ENCODE peak calls at places on chromosomes 1 and 21, in seven cellular contexts. One of them, this sample, is unnamed.

GRCh38 chr1:109815809-109816791 is 52.4 kb upstream of the EPS8L3 start:
- DNase-seq in SK-N-SH: no peak
- DNase-seq in HCT116: no peak
- DNase-seq in H1: no peak
- DNase-seq in HepG2: no peak
- DNase-seq in K562: no peak
- DNase-seq in GM12878: peak; percentile 90
- DNase-seq in this sample: no peak

GRCh38 chr1:117753232-117753631 is 147.4 kb downstream of the TENT5C start:
- DNase-seq in SK-N-SH: no peak
- DNase-seq in HCT116: no peak
- DNase-seq in H1: no peak
- DNase-seq in HepG2: no peak
- DNase-seq in K562: no peak
- DNase-seq in GM12878: no peak
- DNase-seq in this sample: no peak

GRCh38 chr1:231359113-231359512 is 21.0 kb downstream of the SPRTN start:
- DNase-seq in SK-N-SH: no peak
- DNase-seq in HCT116: no peak
- DNase-seq in H1: no peak
- DNase-seq in HepG2: no peak
- DNase-seq in K562: peak; percentile 14
- DNase-seq in GM12878: no peak
- DNase-seq in this sample: no peak

GRCh38 chr1:19371226-19372135 is 59.4 kb downstream of the SLC66A1 start:
- DNase-seq in SK-N-SH: peak; percentile 57
- DNase-seq in HCT116: no peak
- DNase-seq in H1: no peak
- DNase-seq in HepG2: no peak
- DNase-seq in K562: no peak
- DNase-seq in GM12878: no peak
- DNase-seq in this sample: no peak

GRCh38 chr1:29758764-29759499 is 522.6 kb downstream of the PTPRU start:
- DNase-seq in SK-N-SH: no peak
- DNase-seq in HCT116: no peak
- DNase-seq in H1: no peak
- DNase-seq in HepG2: no peak
- DNase-seq in K562: peak; percentile 6
- DNase-seq in GM12878: no peak
- DNase-seq in this sample: no peak

GRCh38 chr1:17013598-17014320 is 2.0 kb upstream of the ATP13A2 start:
- DNase-seq in SK-N-SH: no peak
- DNase-seq in HCT116: no peak
- DNase-seq in H1: no peak
- DNase-seq in HepG2: no peak
- DNase-seq in K562: peak; percentile 58
- DNase-seq in GM12878: peak; percentile 15
- DNase-seq in this sample: no peak

GRCh38 chr1:232432313-232432712 is 197.6 kb downstream of the SIPA1L2 start:
- DNase-seq in SK-N-SH: peak; percentile 41
- DNase-seq in HCT116: no peak
- DNase-seq in H1: no peak
- DNase-seq in HepG2: no peak
- DNase-seq in K562: peak; percentile 5
- DNase-seq in GM12878: no peak
- DNase-seq in this sample: no peak

GRCh38 chr1:176559474-176560390 is 96.8 kb downstream of the PAPPA2 start:
- DNase-seq in SK-N-SH: peak; percentile 77
- DNase-seq in HCT116: peak; percentile 44
- DNase-seq in H1: peak; percentile 17
- DNase-seq in HepG2: peak; percentile 58
- DNase-seq in K562: peak; percentile 84
- DNase-seq in GM12878: no peak
- DNase-seq in this sample: peak; percentile 76

GRCh38 chr1:43468403-43468802 is 14.7 kb upstream of the HYI start:
- DNase-seq in SK-N-SH: no peak
- DNase-seq in HCT116: no peak
- DNase-seq in H1: no peak
- DNase-seq in HepG2: no peak
- DNase-seq in K562: no peak
- DNase-seq in GM12878: no peak
- DNase-seq in this sample: no peak

GRCh38 chr1:22275626-22276395 is 132.9 kb upstream of the WNT4 start:
- DNase-seq in SK-N-SH: peak; percentile 83
- DNase-seq in HCT116: peak; percentile 29
- DNase-seq in H1: peak; percentile 44
- DNase-seq in HepG2: no peak
- DNase-seq in K562: peak; percentile 68
- DNase-seq in GM12878: no peak
- DNase-seq in this sample: peak; percentile 45

GRCh38 chr1:220325306-220325995 is 53.2 kb upstream of the RAB3GAP2 start:
- DNase-seq in SK-N-SH: no peak
- DNase-seq in HCT116: no peak
- DNase-seq in H1: no peak
- DNase-seq in HepG2: no peak
- DNase-seq in K562: no peak
- DNase-seq in GM12878: no peak
- DNase-seq in this sample: no peak

GRCh38 chr1:89987170-89987819 is 7.6 kb upstream of the ZNF326 start:
- DNase-seq in SK-N-SH: peak; percentile 81
- DNase-seq in HCT116: peak; percentile 71
- DNase-seq in H1: no peak
- DNase-seq in HepG2: peak; percentile 62
- DNase-seq in K562: peak; percentile 82
- DNase-seq in GM12878: peak; percentile 45
- DNase-seq in this sample: peak; percentile 60
- TF ChIP-seq JUND in SK-N-SH: no peak
- TF ChIP-seq JUND in HCT116: no peak
- TF ChIP-seq JUND in H1: no peak
- TF ChIP-seq JUND in HepG2: no peak
- TF ChIP-seq JUND in K562: no peak
- TF ChIP-seq JUND in GM12878: no peak
- TF ChIP-seq JUND in this sample: no peak

GRCh38 chr1:12202577-12202976 is 27.3 kb upstream of the VPS13D start:
- DNase-seq in SK-N-SH: no peak
- DNase-seq in HCT116: no peak
- DNase-seq in H1: no peak
- DNase-seq in HepG2: no peak
- DNase-seq in K562: no peak
- DNase-seq in GM12878: no peak
- DNase-seq in this sample: no peak
- TF ChIP-seq JUND in SK-N-SH: no peak
- TF ChIP-seq JUND in HCT116: no peak
- TF ChIP-seq JUND in H1: no peak
- TF ChIP-seq JUND in HepG2: no peak
- TF ChIP-seq JUND in K562: no peak
- TF ChIP-seq JUND in GM12878: no peak
- TF ChIP-seq JUND in this sample: no peak

DNA sequence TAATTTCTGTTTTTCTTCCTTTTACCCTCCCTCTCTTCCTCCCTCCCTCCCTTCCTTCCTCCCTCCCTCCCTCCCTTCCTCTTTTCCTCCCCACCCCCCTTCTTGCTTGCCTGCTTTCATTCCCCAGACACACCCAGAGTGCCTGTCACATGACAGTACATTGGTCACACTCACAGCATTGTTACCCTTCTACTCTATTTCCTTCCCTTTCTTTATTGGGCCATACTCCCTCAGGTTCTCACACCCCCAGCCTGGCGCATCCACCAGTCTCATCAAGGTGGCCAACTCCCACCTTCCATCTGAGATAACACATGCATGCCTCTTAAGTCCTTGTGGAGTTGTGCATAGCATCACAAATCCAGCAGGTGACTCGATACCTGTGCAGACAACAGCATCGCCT is 10.9 kb downstream of the TMPRSS3 start:
- DNase-seq in SK-N-SH: no peak
- DNase-seq in HCT116: no peak
- DNase-seq in H1: no peak
- DNase-seq in HepG2: no peak
- DNase-seq in K562: no peak
- DNase-seq in GM12878: no peak
- DNase-seq in this sample: no peak
- TF ChIP-seq JUND in SK-N-SH: no peak
- TF ChIP-seq JUND in HCT116: no peak
- TF ChIP-seq JUND in H1: no peak
- TF ChIP-seq JUND in HepG2: no peak
- TF ChIP-seq JUND in K562: no peak
- TF ChIP-seq JUND in GM12878: no peak
- TF ChIP-seq JUND in this sample: no peak

DNA sequence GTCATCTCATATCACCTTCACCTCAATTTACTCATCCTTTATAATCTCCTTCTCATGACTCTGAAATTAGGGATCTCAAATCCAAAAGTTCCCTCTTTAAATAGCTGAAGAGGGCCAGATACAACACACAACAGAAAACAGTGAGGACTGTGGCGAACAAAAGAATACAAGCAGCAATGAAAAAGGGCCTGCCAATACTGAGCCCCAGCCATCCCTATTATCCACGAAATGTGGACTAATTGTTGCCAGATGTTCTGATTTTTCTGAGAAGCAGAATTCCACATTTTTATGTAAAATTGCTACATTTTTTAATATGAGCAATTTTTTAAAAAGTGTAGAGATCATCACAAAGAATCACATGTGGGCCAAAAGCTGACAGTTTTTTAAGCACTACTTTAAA is 90.1 kb downstream of the ASH1L start:
- DNase-seq in SK-N-SH: peak; percentile 16
- DNase-seq in HCT116: no peak
- DNase-seq in H1: no peak
- DNase-seq in HepG2: no peak
- DNase-seq in K562: no peak
- DNase-seq in GM12878: no peak
- DNase-seq in this sample: no peak
- TF ChIP-seq JUND in SK-N-SH: no peak
- TF ChIP-seq JUND in HCT116: no peak
- TF ChIP-seq JUND in H1: no peak
- TF ChIP-seq JUND in HepG2: no peak
- TF ChIP-seq JUND in K562: no peak
- TF ChIP-seq JUND in GM12878: no peak
- TF ChIP-seq JUND in this sample: no peak

GRCh38 chr1:214003233-214003632 is 15.5 kb downstream of the PROX1 start:
- DNase-seq in SK-N-SH: no peak
- DNase-seq in HCT116: no peak
- DNase-seq in H1: no peak
- DNase-seq in HepG2: no peak
- DNase-seq in K562: peak; percentile 65
- DNase-seq in GM12878: no peak
- DNase-seq in this sample: no peak

GRCh38 chr1:214004014-214004413 is 16.2 kb downstream of the PROX1 start:
- DNase-seq in SK-N-SH: no peak
- DNase-seq in HCT116: no peak
- DNase-seq in H1: no peak
- DNase-seq in HepG2: no peak
- DNase-seq in K562: no peak
- DNase-seq in GM12878: no peak
- DNase-seq in this sample: no peak

GRCh38 chr1:214002472-214002871 is 14.7 kb downstream of the PROX1 start:
- DNase-seq in SK-N-SH: no peak
- DNase-seq in HCT116: no peak
- DNase-seq in H1: no peak
- DNase-seq in HepG2: peak; percentile 78
- DNase-seq in K562: peak; percentile 43
- DNase-seq in GM12878: no peak
- DNase-seq in this sample: no peak

GRCh38 chr1:213999732-214000131 is 12.0 kb downstream of the PROX1 start:
- DNase-seq in SK-N-SH: no peak
- DNase-seq in HCT116: no peak
- DNase-seq in H1: no peak
- DNase-seq in HepG2: no peak
- DNase-seq in K562: no peak
- DNase-seq in GM12878: no peak
- DNase-seq in this sample: no peak

GRCh38 chr1:214002060-214002459 is 14.3 kb downstream of the PROX1 start:
- DNase-seq in SK-N-SH: no peak
- DNase-seq in HCT116: no peak
- DNase-seq in H1: no peak
- DNase-seq in HepG2: no peak
- DNase-seq in K562: no peak
- DNase-seq in GM12878: no peak
- DNase-seq in this sample: no peak
- TF ChIP-seq JUND in SK-N-SH: no peak
- TF ChIP-seq JUND in HCT116: no peak
- TF ChIP-seq JUND in H1: no peak
- TF ChIP-seq JUND in HepG2: no peak
- TF ChIP-seq JUND in K562: no peak
- TF ChIP-seq JUND in GM12878: no peak
- TF ChIP-seq JUND in this sample: no peak

GRCh38 chr1:24156542-24157260 is 13.8 kb upstream of the IL22RA1 start:
- DNase-seq in SK-N-SH: no peak
- DNase-seq in HCT116: no peak
- DNase-seq in H1: no peak
- DNase-seq in HepG2: no peak
- DNase-seq in K562: no peak
- DNase-seq in GM12878: no peak
- DNase-seq in this sample: no peak

GRCh38 chr1:24157921-24158481 is 15.1 kb upstream of the IL22RA1 start:
- DNase-seq in SK-N-SH: peak; percentile 48
- DNase-seq in HCT116: no peak
- DNase-seq in H1: no peak
- DNase-seq in HepG2: no peak
- DNase-seq in K562: no peak
- DNase-seq in GM12878: no peak
- DNase-seq in this sample: peak; percentile 9

GRCh38 chr1:24154215-24154614 is 11.3 kb upstream of the IL22RA1 start:
- DNase-seq in SK-N-SH: no peak
- DNase-seq in HCT116: no peak
- DNase-seq in H1: no peak
- DNase-seq in HepG2: no peak
- DNase-seq in K562: no peak
- DNase-seq in GM12878: no peak
- DNase-seq in this sample: no peak

GRCh38 chr1:24152631-24153494 is 9.9 kb upstream of the IL22RA1 start:
- DNase-seq in SK-N-SH: no peak
- DNase-seq in HCT116: no peak
- DNase-seq in H1: no peak
- DNase-seq in HepG2: no peak
- DNase-seq in K562: no peak
- DNase-seq in GM12878: no peak
- DNase-seq in this sample: no peak

DNA sequence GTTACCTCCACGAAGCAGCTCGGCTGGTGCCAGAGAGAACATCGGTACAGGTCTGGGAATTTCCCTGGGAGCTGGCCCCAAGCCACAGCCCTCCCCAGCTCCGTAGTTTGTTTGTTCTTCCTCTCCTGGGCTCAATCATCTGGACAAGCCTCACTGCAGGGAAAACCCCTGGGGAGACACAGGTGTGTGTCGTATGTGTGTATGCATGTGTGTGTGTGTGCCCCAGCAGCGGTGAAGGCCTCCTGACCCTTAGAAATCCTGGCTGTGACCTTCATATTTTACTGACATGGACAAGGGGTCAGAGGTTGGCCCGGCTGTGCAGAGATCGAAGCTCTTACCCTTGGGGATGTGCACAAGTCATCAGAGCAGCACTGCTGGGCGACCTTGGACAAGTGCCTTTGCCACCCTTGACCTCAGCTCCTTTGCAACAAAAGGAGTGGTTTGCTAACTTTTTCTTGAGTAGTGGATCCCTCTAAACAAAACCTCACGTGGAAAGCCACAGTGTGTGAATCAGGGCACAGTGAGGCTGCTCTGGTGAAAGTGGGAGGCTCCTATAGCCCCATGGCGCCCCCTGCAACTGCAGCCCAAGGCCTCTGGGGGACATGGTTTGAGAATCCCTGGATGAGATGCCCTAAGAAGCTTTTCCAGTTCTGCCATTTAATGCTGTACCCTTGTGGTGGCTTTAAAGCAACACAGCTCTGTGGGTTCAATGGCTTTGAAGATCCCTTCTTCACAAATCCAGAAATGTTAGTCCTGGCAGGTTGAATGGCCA is 12.3 kb upstream of the IL22RA1 start:
- DNase-seq in SK-N-SH: peak; percentile 43
- DNase-seq in HCT116: peak; percentile 19
- DNase-seq in H1: no peak
- DNase-seq in HepG2: peak; percentile 30
- DNase-seq in K562: peak; percentile 12
- DNase-seq in GM12878: peak; percentile 25
- DNase-seq in this sample: peak; percentile 17
- TF ChIP-seq JUND in SK-N-SH: no peak
- TF ChIP-seq JUND in HCT116: no peak
- TF ChIP-seq JUND in H1: no peak
- TF ChIP-seq JUND in HepG2: peak; percentile 41
- TF ChIP-seq JUND in K562: no peak
- TF ChIP-seq JUND in GM12878: no peak
- TF ChIP-seq JUND in this sample: no peak

This sample was measured in T47D.